ENCODE peak calls at places on chromosomes 11 and 22, in seven cellular contexts. B is HCT116, U is SK-N-SH, I is K562, T is H1, Z is GM12878, K is HepG2. Y is an unnamed sample.

GRCh38 chr11:65968600-65969482 is 7.3 kb downstream of the SART1 start:
- DNase-seq in B (no peak), U (no peak), I (no peak), T (no peak), Z (no peak), K (no peak), Y (no peak)

GRCh38 chr11:133900176-133901105 is 55.1 kb upstream of the SPATA19 start:
- DNase-seq in B (no peak), U (no peak), I (no peak), T (no peak), Z (no peak), K (no peak), Y (no peak)

GRCh38 chr22:27973851-27974250 is 54.8 kb upstream of the PITPNB start:
- DNase-seq in B (no peak), U (no peak), I (no peak), T (no peak), Z (no peak), K (no peak), Y (no peak)

GRCh38 chr11:27218498-27219038 is 144.4 kb downstream of the CCDC34 start:
- DNase-seq in B (no peak), U (no peak), I (no peak), T (no peak), Z (no peak), K (no peak), Y (no peak)

GRCh38 chr11:64990222-64990918 is 6.4 kb downstream of the BATF2 start:
- DNase-seq in B (no peak), U (no peak), I (peak; percentile 54), T (no peak), Z (no peak), K (no peak), Y (no peak)

GRCh38 chr22:24230911-24231656 is 13.8 kb downstream of the GGT5 start:
- DNase-seq in B (no peak), U (peak; percentile 53), I (peak; percentile 47), T (peak; percentile 51), Z (no peak), K (no peak), Y (no peak)

GRCh38 chr11:93652161-93652597 is 9.3 kb upstream of the CEP295 start:
- DNase-seq in B (no peak), U (peak; percentile 19), I (peak; percentile 18), T (no peak), Z (no peak), K (peak; percentile 17), Y (no peak)

GRCh38 chr11:6443269-6444003 is 2.6 kb upstream of the HPX start:
- DNase-seq in B (no peak), U (peak; percentile 78), I (peak; percentile 77), T (no peak), Z (no peak), K (peak; percentile 28), Y (peak; percentile 9)

GRCh38 chr11:128462189-128462588 is 125.2 kb downstream of the ETS1 start:
- DNase-seq in B (no peak), U (no peak), I (no peak), T (no peak), Z (no peak), K (no peak), Y (no peak)

GRCh38 chr11:8092587-8093424 is 11.8 kb downstream of the TUB start:
- DNase-seq in B (peak; percentile 56), U (peak; percentile 90), I (peak; percentile 78), T (no peak), Z (no peak), K (peak; percentile 58), Y (peak; percentile 51)

GRCh38 chr22:47126344-47126811 is 363.9 kb downstream of the TBC1D22A start:
- DNase-seq in B (no peak), U (no peak), I (no peak), T (no peak), Z (no peak), K (no peak), Y (no peak)

GRCh38 chr11:129933866-129934265 is 38.5 kb upstream of the NFRKB start:
- DNase-seq in B (no peak), U (no peak), I (no peak), T (no peak), Z (no peak), K (no peak), Y (no peak)

GRCh38 chr11:44159848-44160721 is 64.6 kb downstream of the EXT2 start:
- DNase-seq in B (no peak), U (no peak), I (no peak), T (no peak), Z (no peak), K (no peak), Y (no peak)

GRCh38 chr11:8906629-8907028 is 4.4 kb upstream of the AKIP1 start:
- DNase-seq in B (peak; percentile 49), U (no peak), I (no peak), T (no peak), Z (no peak), K (no peak), Y (no peak)

GRCh38 chr11:97691061-97691460 is 1301.2 kb downstream of the JRKL start:
- DNase-seq in B (no peak), U (no peak), I (no peak), T (no peak), Z (no peak), K (no peak), Y (no peak)

GRCh38 chr11:120952503-120953229 is 71.2 kb upstream of the TBCEL start:
- DNase-seq in B (peak; percentile 61), U (peak; percentile 89), I (peak; percentile 82), T (peak; percentile 60), Z (peak; percentile 26), K (peak; percentile 64), Y (peak; percentile 97)

GRCh38 chr22:28750471-28750881 is 8.6 kb downstream of the HSCB start:
- DNase-seq in B (no peak), U (no peak), I (no peak), T (no peak), Z (no peak), K (no peak), Y (no peak)

GRCh38 chr11:8810331-8811301 is 100.4 kb upstream of the AKIP1 start:
- DNase-seq in B (no peak), U (peak; percentile 86), I (peak; percentile 53), T (no peak), Z (no peak), K (peak; percentile 63), Y (no peak)

GRCh38 chr11:8267831-8268529 is 4.3 kb upstream of the LMO1 start:
- DNase-seq in B (no peak), U (peak; percentile 82), I (no peak), T (no peak), Z (no peak), K (no peak), Y (no peak)

GRCh38 chr22:38477515-38477914 is 9.6 kb downstream of the KDELR3 start:
- DNase-seq in B (no peak), U (no peak), I (no peak), T (no peak), Z (no peak), K (no peak), Y (no peak)

GRCh38 chr22:38012604-38013072 is 28.3 kb upstream of the SOX10 start:
- DNase-seq in B (no peak), U (no peak), I (no peak), T (no peak), Z (no peak), K (peak; percentile 86), Y (no peak)

GRCh38 chr22:20656902-20657836 is 116.7 kb upstream of the SERPIND1 start:
- DNase-seq in B (peak; percentile 6), U (no peak), I (peak; percentile 94), T (no peak), Z (no peak), K (peak; percentile 55), Y (peak; percentile 9)

GRCh38 chr22:19401483-19401882 is 30.1 kb downstream of the HIRA start:
- DNase-seq in B (no peak), U (no peak), I (no peak), T (no peak), Z (no peak), K (no peak), Y (no peak)

GRCh38 chr11:86577663-86578636 is 94.5 kb downstream of the ME3 start:
- DNase-seq in B (peak; percentile 58), U (no peak), I (no peak), T (no peak), Z (no peak), K (peak; percentile 81), Y (no peak)

GRCh38 chr11:9142732-9143131 is 51.3 kb upstream of the SCUBE2 start:
- DNase-seq in B (no peak), U (no peak), I (no peak), T (no peak), Z (no peak), K (no peak), Y (no peak)

GRCh38 chr11:71996946-71997345 is 1.8 kb upstream of the IL18BP start:
- DNase-seq in B (no peak), U (no peak), I (no peak), T (no peak), Z (no peak), K (no peak), Y (no peak)

GRCh38 chr11:43984519-43985385 is 42.3 kb downstream of the C11orf96 start:
- DNase-seq in B (no peak), U (no peak), I (no peak), T (no peak), Z (no peak), K (peak; percentile 80), Y (no peak)

GRCh38 chr11:119378851-119379465 is 2.5 kb downstream of the USP2 start:
- DNase-seq in B (no peak), U (no peak), I (peak; percentile 64), T (no peak), Z (no peak), K (no peak), Y (no peak)

GRCh38 chr11:70808686-70809375 is 410.5 kb downstream of the CTTN start:
- DNase-seq in B (no peak), U (no peak), I (no peak), T (no peak), Z (no peak), K (no peak), Y (no peak)
- TF ChIP-seq JUND in B (no peak), U (no peak), I (no peak), T (no peak), Z (no peak), K (no peak), Y (no peak)

GRCh38 chr22:42022162-42022847 is 23.7 kb downstream of the WBP2NL start:
- DNase-seq in B (no peak), U (no peak), I (peak; percentile 8), T (no peak), Z (peak; percentile 30), K (no peak), Y (no peak)
- TF ChIP-seq JUND in B (no peak), U (no peak), I (no peak), T (no peak), Z (no peak), K (no peak), Y (no peak)

DNA sequence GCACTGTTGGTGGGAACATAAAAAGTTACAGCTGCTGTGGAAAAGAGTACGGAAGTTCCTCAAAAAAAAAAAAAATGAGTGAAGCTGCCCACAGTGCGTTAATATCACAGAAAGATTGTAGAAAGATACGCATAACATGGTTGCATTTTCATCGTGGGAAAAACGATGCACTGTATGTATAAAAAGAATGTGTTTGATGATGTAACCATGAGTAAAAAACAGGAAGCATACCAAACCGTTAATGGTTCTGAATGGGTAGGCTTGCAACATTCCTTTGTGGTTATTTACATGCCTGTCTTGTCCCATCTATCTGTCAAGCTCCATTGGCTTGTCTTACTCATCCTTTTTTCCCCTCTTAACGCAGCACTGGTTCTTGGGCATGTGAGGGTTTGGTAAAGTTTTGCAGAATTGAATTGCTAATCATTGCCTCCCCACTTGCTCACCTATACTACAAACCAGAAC is 33.8 kb upstream of the DKK3 start:
- DNase-seq in B (peak; percentile 44), U (no peak), I (no peak), T (no peak), Z (no peak), K (peak; percentile 54), Y (peak; percentile 11)
- TF ChIP-seq JUND in B (peak; percentile 58), U (peak; percentile 91), I (peak; percentile 27), T (no peak), Z (no peak), K (no peak), Y (no peak)

GRCh38 chr22:45877036-45877380 is 100.0 kb downstream of the WNT7B start:
- DNase-seq in B (no peak), U (no peak), I (no peak), T (no peak), Z (no peak), K (no peak), Y (no peak)
- TF ChIP-seq JUND in B (no peak), U (no peak), I (no peak), T (no peak), Z (no peak), K (no peak), Y (no peak)

Y was measured in T47D.